ENCODE peak calls at places on chromosome 12, in seven cellular contexts. T, X, J, I, U, N and H are unnamed samples.

GRCh38 chr12:47745485-47746041 is 13.1 kb downstream of the RAPGEF3 start:
- DNase-seq in N (no peak), X (no peak), J (peak), U (no peak), I (no peak), T (no peak), H (no peak)

GRCh38 chr12:57803317-57803893 is 15.1 kb downstream of the AVIL start:
- DNase-seq in N (peak), I (peak), U (peak), X (peak), J (peak), T (peak), H (no peak)

GRCh38 chr12:4284306-4284705 is 10.7 kb downstream of the CCND2 start:
- DNase-seq in X (no peak), J (no peak), U (no peak), I (no peak), N (no peak), T (no peak), H (no peak)

GRCh38 chr12:113090740-113091139 is 34.2 kb downstream of the DTX1 start:
- DNase-seq in U (no peak), T (no peak), I (no peak), J (no peak), N (no peak), X (no peak), H (no peak)

GRCh38 chr12:4151362-4152121 is 122.0 kb upstream of the CCND2 start:
- DNase-seq in N (no peak), T (no peak), U (no peak), J (no peak), X (no peak), I (no peak), H (no peak)

GRCh38 chr12:3680919-3681594 is 71.9 kb downstream of the CRACR2A start:
- DNase-seq in T (peak), J (peak), X (no peak), N (peak), I (peak), U (no peak), H (no peak)

GRCh38 chr12:94735985-94736384 is 85.6 kb upstream of the TMCC3 start:
- DNase-seq in N (no peak), T (no peak), J (no peak), U (no peak), X (no peak), I (no peak), H (no peak)

GRCh38 chr12:66304296-66304915 is 2.1 kb downstream of the HELB start:
- DNase-seq in I (no peak), J (no peak), U (no peak), T (no peak), N (no peak), X (no peak), H (peak)

GRCh38 chr12:9598363-9598762 is 9.4 kb downstream of the KLRB1 start:
- DNase-seq in I (no peak), U (no peak), J (no peak), X (no peak), N (no peak), T (no peak), H (no peak)

GRCh38 chr12:25789520-25789919 is 169.0 kb upstream of the RASSF8 start:
- DNase-seq in I (no peak), J (no peak), N (no peak), U (no peak), X (peak), T (peak), H (no peak)

GRCh38 chr12:114229150-114229549 is 176.8 kb downstream of the TBX5 start:
- DNase-seq in T (no peak), U (no peak), J (no peak), N (no peak), X (no peak), I (no peak), H (no peak)

GRCh38 chr12:126784328-126784921 is 1482.5 kb upstream of the TMEM132C start:
- DNase-seq in U (peak), I (peak), T (no peak), J (no peak), X (peak), N (peak), H (peak)

GRCh38 chr12:101795786-101796185 is 35.0 kb downstream of the GNPTAB start:
- DNase-seq in J (no peak), N (no peak), X (no peak), T (no peak), U (no peak), I (no peak), H (no peak)

GRCh38 chr12:101642115-101643067 is 47.6 kb downstream of the MYBPC1 start:
- DNase-seq in N (peak), X (peak), T (no peak), U (no peak), J (peak), I (no peak), H (no peak)

GRCh38 chr12:31923063-31923412 is 36.2 kb upstream of the RESF1 start:
- DNase-seq in T (no peak), I (no peak), U (no peak), J (no peak), N (no peak), X (peak), H (no peak)

GRCh38 chr12:40063424-40063823 is 42.5 kb downstream of the SLC2A13 start:
- DNase-seq in U (no peak), T (peak), I (peak), J (no peak), X (no peak), N (no peak), H (no peak)

GRCh38 chr12:28222081-28222700 is 31.9 kb downstream of the CCDC91 start:
- DNase-seq in X (no peak), J (no peak), U (peak), T (no peak), I (no peak), N (no peak), H (peak)

GRCh38 chr12:115752913-115753726 is 524.4 kb downstream of the MED13L start:
- DNase-seq in U (peak), N (peak), J (peak), X (peak), I (peak), T (peak), H (peak)

GRCh38 chr12:63321373-63321772 is 170.4 kb upstream of the AVPR1A start:
- DNase-seq in J (no peak), N (no peak), I (no peak), X (no peak), T (no peak), U (no peak), H (no peak)

GRCh38 chr12:85441740-85442139 is 161.7 kb downstream of the ALX1 start:
- DNase-seq in T (peak), I (no peak), J (no peak), N (no peak), X (no peak), U (no peak), H (no peak)

GRCh38 chr12:99267038-99267437 is 380.5 kb upstream of the GARIN6 start:
- DNase-seq in X (peak), U (no peak), J (no peak), N (no peak), T (no peak), I (no peak), H (no peak)

GRCh38 chr12:55875704-55876103 is 33.0 kb upstream of the MMP19 start:
- DNase-seq in T (no peak), N (no peak), I (no peak), U (no peak), J (no peak), X (no peak), H (no peak)

GRCh38 chr12:120470150-120470817 is 736 bp upstream of the SRSF9 start:
- DNase-seq in T (peak), N (no peak), X (no peak), J (no peak), U (peak), I (no peak), H (no peak)

GRCh38 chr12:26939192-26939832 is 1.0 kb downstream of the FGFR1OP2 start:
- DNase-seq in J (no peak), N (no peak), I (peak), X (no peak), T (no peak), U (peak), H (no peak)

GRCh38 chr12:118777550-118777949 is 203.8 kb upstream of the SRRM4 start:
- DNase-seq in T (no peak), N (no peak), J (no peak), X (no peak), U (no peak), I (no peak), H (no peak)

GRCh38 chr12:39723831-39724230 is 104.2 kb upstream of the ABCD2 start:
- DNase-seq in X (peak), U (peak), N (no peak), T (peak), J (no peak), I (peak), H (no peak)

GRCh38 chr12:12384601-12385321 is 27.9 kb downstream of the BORCS5 start:
- DNase-seq in I (no peak), X (peak), J (no peak), N (no peak), T (no peak), U (peak), H (peak)

GRCh38 chr12:84069079-84069661 is 843.4 kb downstream of the SLC6A15 start:
- DNase-seq in U (no peak), J (no peak), X (no peak), I (no peak), T (no peak), N (no peak), H (no peak)

GRCh38 chr12:94597268-94597667 is 53.1 kb downstream of the TMCC3 start:
- DNase-seq in T (no peak), J (no peak), N (no peak), I (no peak), X (no peak), U (no peak), H (no peak)

GRCh38 chr12:48862691-48863090 is 3.0 kb downstream of the RND1 start:
- DNase-seq in U (no peak), T (no peak), X (no peak), I (no peak), J (no peak), N (no peak), H (no peak)

GRCh38 chr12:117486840-117487659 is 125.6 kb upstream of the NOS1 start:
- DNase-seq in X (peak), I (no peak), U (no peak), N (peak), J (peak), T (no peak), H (no peak)

GRCh38 chr12:130634866-130635265 is 81.2 kb downstream of the RIMBP2 start:
- DNase-seq in U (no peak), N (no peak), T (no peak), I (no peak), J (no peak), X (no peak), H (no peak)

GRCh38 chr12:30164937-30165336 is 381.2 kb upstream of the TMTC1 start:
- DNase-seq in X (no peak), I (no peak), N (no peak), U (no peak), J (no peak), T (no peak), H (no peak)

GRCh38 chr12:30166416-30166815 is 382.7 kb upstream of the TMTC1 start:
- DNase-seq in N (no peak), I (no peak), X (no peak), J (no peak), T (peak), U (no peak), H (no peak)

DNA sequence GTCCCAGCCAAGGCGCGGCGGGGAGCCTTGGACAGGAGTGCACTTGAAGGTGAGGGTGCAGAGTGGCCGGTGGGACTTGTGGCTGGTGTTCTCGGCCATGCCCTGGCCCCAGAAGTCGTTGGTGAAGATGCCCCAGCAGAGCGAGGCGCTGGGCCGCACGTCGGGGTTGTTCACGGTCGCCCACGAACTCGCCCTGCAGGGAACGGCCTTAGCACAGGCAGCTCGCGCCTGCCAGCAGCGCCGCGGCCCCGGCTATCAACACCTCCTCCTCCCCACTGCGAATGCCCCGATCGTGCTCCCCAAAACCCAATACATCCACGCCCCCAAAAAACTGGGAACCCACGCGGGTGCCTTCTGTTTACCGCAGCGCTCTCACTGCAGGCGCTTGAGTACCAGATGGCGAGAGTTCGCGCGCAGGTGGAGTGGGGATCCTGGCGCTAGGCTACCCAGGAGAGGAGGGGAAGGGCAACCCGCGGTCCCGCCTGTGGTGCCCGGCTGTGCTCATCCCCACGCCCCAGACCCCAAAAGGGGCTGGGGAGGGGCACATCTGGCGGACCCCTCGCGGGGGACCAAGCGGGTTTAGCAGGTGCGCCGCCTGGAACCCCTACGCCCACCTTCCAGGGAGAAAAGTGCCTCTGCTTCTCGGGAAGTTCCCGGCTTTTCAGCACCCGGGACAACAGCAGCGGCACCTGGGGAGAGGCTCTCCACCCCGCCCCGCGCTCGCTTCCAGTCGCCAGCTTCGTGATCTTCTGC is 386.3 kb upstream of the TMTC1 start:
- DNase-seq in X (peak), J (no peak), U (no peak), I (no peak), N (no peak), T (no peak), H (no peak)
- H3K4me3 ChIP-seq in X (no peak), J (no peak), U (no peak), I (no peak), N (no peak), T (no peak), H (no peak)

DNA sequence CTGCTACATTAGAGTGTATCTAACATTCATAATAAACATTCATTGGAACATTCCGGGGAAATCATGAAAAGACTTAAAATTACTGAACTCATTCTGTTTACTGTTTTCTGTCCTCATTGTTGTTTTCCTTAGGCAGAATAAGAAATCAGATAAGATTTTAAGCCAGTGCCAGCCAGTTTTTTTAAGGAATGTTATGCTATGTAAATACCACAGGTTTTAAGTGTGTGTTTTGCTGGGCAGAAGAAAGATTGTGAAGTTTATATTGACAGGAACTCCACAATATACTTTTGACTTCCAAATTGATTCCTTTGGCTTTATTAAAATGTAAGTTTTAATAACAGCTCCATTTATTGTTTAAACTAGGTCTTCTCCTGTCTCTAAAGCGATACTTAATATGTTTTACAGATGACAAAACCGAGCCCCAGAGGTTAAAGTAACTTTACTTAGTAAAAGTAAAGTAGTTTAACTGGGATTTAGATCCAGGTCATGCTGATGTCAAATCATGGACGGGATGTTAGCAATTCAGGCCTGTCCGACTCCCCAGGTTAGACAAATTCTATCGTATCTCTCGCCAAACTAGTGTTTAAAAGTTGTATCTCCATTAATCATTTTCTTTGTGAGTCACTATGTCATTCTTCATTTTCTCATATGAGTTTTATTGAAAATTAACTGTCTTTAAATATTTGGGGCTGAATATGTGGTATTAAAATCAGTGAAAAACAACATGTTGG is 1.8 kb downstream of the LARP4 start:
- DNase-seq in I (peak), U (no peak), X (peak), T (no peak), N (no peak), J (no peak), H (no peak)
- H3K4me3 ChIP-seq in I (peak), U (peak), X (no peak), T (peak), N (peak), J (peak), H (peak)

GRCh38 chr12:109581334-109581691 is 7.7 kb downstream of the MVK start:
- DNase-seq in X (no peak), U (no peak), I (no peak), J (no peak), T (no peak), N (no peak), H (no peak)
- H3K4me3 ChIP-seq in X (no peak), U (no peak), I (no peak), J (no peak), T (no peak), N (no peak), H (no peak)

GRCh38 chr12:15984097-15984800 is 73.1 kb downstream of the DERA start:
- DNase-seq in X (no peak), U (no peak), N (peak), T (no peak), I (no peak), J (no peak), H (no peak)
- H3K4me3 ChIP-seq in X (no peak), U (no peak), N (no peak), T (no peak), I (no peak), J (no peak), H (no peak)